ENCODE peak calls at places on chromosomes 5 and 9, in six cellular contexts. P is IMR-90, H is H9, Y is neuronal stem cell, Z is H1, N is trophoblast cell. S is an unnamed sample.

GRCh38 chr9:133715866-133716563 is 22.1 kb downstream of the SARDH start:
- DNase-seq in P (peak), H (peak), Y (no peak), Z (no peak), N (no peak), S (peak)

GRCh38 chr5:143033535-143034260 is 263.5 kb downstream of the ARHGAP26 start:
- DNase-seq in P (peak), H (no peak), Y (no peak), Z (no peak), N (peak), S (peak)

GRCh38 chr9:129263836-129264235 is 85.8 kb upstream of the IER5L start:
- DNase-seq in P (no peak), H (no peak), Y (no peak), Z (no peak), N (no peak), S (no peak)

GRCh38 chr5:86112249-86112648 is 505.5 kb upstream of the COX7C start:
- DNase-seq in P (no peak), H (no peak), Y (no peak), Z (no peak), N (no peak), S (no peak)

GRCh38 chr5:2511131-2511530 is 240.3 kb downstream of the IRX2 start:
- DNase-seq in P (no peak), H (no peak), Y (no peak), Z (no peak), N (no peak), S (no peak)

GRCh38 chr5:8081179-8081578 is 212.2 kb downstream of the MTRR start:
- DNase-seq in P (no peak), H (no peak), Y (no peak), Z (no peak), N (no peak), S (no peak)

GRCh38 chr5:31941356-31941755 is 232.8 kb downstream of the GOLPH3 start:
- DNase-seq in P (no peak), H (no peak), Y (no peak), Z (no peak), N (no peak), S (no peak)

GRCh38 chr9:121440265-121440664 is 59.4 kb downstream of the GGTA1 start:
- DNase-seq in P (peak), H (no peak), Y (no peak), Z (no peak), N (peak), S (no peak)

GRCh38 chr5:136674178-136674577 is 308.8 kb upstream of the TRPC7 start:
- DNase-seq in P (no peak), H (no peak), Y (no peak), Z (no peak), N (no peak), S (no peak)

GRCh38 chr5:37984300-37984699 is 144.5 kb upstream of the GDNF start:
- DNase-seq in P (no peak), H (no peak), Y (no peak), Z (no peak), N (no peak), S (no peak)

GRCh38 chr9:98917691-98918487 is 25.8 kb upstream of the COL15A1 start:
- DNase-seq in P (no peak), H (no peak), Y (no peak), Z (no peak), N (no peak), S (no peak)

GRCh38 chr9:96686638-96687335 is 31.7 kb upstream of the PRXL2C start:
- DNase-seq in P (peak), H (peak), Y (peak), Z (peak), N (peak), S (peak)

GRCh38 chr5:150514708-150515211 is 6.8 kb downstream of the NDST1 start:
- DNase-seq in P (peak), H (no peak), Y (no peak), Z (no peak), N (no peak), S (peak)

GRCh38 chr9:37449877-37450632 is 15.2 kb downstream of the ZBTB5 start:
- DNase-seq in P (no peak), H (no peak), Y (peak), Z (no peak), N (no peak), S (no peak)

GRCh38 chr5:30376848-30377247 is 816.6 kb upstream of the CDH6 start:
- DNase-seq in P (no peak), H (no peak), Y (no peak), Z (no peak), N (no peak), S (no peak)

GRCh38 chr9:76321185-76321828 is 72.9 kb downstream of the RFK start:
- DNase-seq in P (peak), H (no peak), Y (no peak), Z (peak), N (peak), S (peak)

GRCh38 chr5:163379298-163380155 is 57.9 kb upstream of the CCNG1 start:
- DNase-seq in P (peak), H (no peak), Y (no peak), Z (no peak), N (peak), S (peak)

GRCh38 chr5:122726990-122727616 is 47.8 kb upstream of the SNX2 start:
- DNase-seq in P (peak), H (no peak), Y (no peak), Z (no peak), N (peak), S (peak)

GRCh38 chr9:93061260-93061751 is 2.8 kb downstream of the SUSD3 start:
- DNase-seq in P (no peak), H (no peak), Y (no peak), Z (no peak), N (no peak), S (no peak)
- H4K91ac ChIP-seq in P (no peak), H (no peak), Y (no peak), Z (no peak), N (no peak), S (no peak)

GRCh38 chr9:26112724-26113123 is 434.5 kb upstream of the TUSC1 start:
- DNase-seq in P (peak), H (no peak), Y (no peak), Z (no peak), N (no peak), S (no peak)
- H4K8ac ChIP-seq in P (no peak), H (no peak), Y (no peak), Z (no peak), N (no peak), S (no peak)

GRCh38 chr9:95249986-95250385 is 67.5 kb downstream of the FANCC start:
- DNase-seq in P (no peak), H (no peak), Y (no peak), Z (no peak), N (no peak), S (no peak)
- H4K91ac ChIP-seq in P (no peak), H (no peak), Y (no peak), Z (no peak), N (no peak), S (no peak)

DNA sequence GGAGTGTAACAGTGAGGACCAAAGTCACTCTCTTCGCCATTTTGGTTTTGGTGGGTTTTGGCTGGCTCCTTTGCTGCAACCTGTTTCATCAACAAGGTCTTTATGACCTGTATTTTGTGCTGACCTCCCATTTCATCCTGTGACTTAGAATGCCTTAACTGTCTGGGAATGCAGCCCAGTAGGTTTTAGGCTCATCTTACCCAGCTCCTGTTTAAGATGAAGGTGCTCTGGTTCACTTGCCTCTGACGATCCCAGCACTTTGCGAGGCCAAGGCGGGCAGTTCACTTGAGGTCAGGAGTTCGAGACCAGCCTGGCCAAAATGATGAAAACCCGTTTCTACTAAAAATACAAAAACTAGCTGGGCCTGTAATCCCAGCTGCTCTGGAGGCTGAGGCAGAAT is 1.8 kb upstream of the CKS2 start:
- DNase-seq in P (no peak), H (no peak), Y (no peak), Z (no peak), N (peak), S (no peak)
- H4K8ac ChIP-seq in P (peak), H (no peak), Y (no peak), Z (no peak), N (peak), S (no peak)

GRCh38 chr9:107750741-107751521 is 261.4 kb upstream of the KLF4 start:
- DNase-seq in P (peak), H (no peak), Y (no peak), Z (no peak), N (peak), S (peak)

GRCh38 chr9:107759009-107759822 is 269.6 kb upstream of the KLF4 start:
- DNase-seq in P (no peak), H (no peak), Y (no peak), Z (no peak), N (no peak), S (no peak)

GRCh38 chr9:107751522-107752235 is 262.1 kb upstream of the KLF4 start:
- DNase-seq in P (peak), H (no peak), Y (no peak), Z (no peak), N (peak), S (peak)

GRCh38 chr9:107756091-107756490 is 266.5 kb upstream of the KLF4 start:
- DNase-seq in P (no peak), H (no peak), Y (no peak), Z (no peak), N (peak), S (no peak)

GRCh38 chr9:107755267-107755666 is 265.7 kb upstream of the KLF4 start:
- DNase-seq in P (peak), H (no peak), Y (no peak), Z (no peak), N (peak), S (peak)
- H4K91ac ChIP-seq in P (peak), H (no peak), Y (no peak), Z (no peak), N (no peak), S (no peak)

GRCh38 chr9:80156725-80157124 is 585.0 kb downstream of the TLE4 start:
- DNase-seq in P (peak), H (no peak), Y (no peak), Z (no peak), N (no peak), S (no peak)
- H4K8ac ChIP-seq in P (no peak), H (no peak), Y (no peak), Z (no peak), N (no peak), S (no peak)

DNA sequence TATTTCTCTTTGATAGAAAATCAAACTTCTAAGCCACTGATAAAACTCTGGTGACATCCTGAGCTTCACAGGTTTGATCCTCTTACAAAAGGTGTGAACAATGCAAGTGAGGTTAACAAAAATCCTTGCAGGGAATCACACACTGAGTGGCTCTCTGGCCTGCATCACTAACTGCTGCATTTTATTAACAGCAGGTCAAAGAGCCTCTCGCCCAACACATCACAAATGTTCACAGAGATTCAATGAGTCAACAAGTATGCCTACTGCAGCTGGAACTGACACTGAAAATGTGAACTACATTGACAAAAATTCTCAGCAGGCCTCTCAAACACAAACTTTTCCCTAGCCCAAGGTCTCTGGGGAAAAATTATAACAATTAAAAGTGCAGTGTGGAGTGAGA is 122.3 kb downstream of the SEMA5A start:
- DNase-seq in P (peak), H (no peak), Y (no peak), Z (no peak), N (no peak), S (peak)
- H4K91ac ChIP-seq in P (no peak), H (no peak), Y (no peak), Z (no peak), N (no peak), S (no peak)

DNA sequence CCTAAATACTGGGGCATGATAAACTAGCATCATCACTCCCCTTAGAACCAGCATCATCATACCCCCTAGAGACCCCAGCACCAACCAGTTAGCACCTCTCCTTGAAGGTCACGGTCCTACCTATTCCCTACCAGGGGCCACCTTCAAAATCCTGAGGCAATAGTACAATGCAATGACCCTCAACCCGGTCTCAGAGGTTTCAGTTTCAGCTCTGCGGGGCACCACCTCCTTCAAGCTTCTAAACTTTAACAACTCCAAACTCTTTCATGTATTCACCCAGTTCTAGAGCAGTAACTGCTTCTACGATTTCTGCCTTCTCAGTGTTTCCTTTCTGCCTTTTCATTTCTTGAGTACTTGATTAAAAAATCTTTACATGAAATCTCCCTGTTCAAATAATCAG is 130.1 kb upstream of the EPB41L4A start:
- DNase-seq in P (no peak), H (no peak), Y (no peak), Z (no peak), N (no peak), S (peak)
- H4K8ac ChIP-seq in P (no peak), H (no peak), Y (no peak), Z (no peak), N (no peak), S (no peak)